ENCODE peak calls at places on chromosomes 4 and X, in ten cellular contexts. W is Peyer's patch, A is uterus, P is breast epithelium, G is A549, L is testis, J is right lobe of liver, E is transverse colon, S is HCT116, Y is IMR-90. O is an unnamed sample.
A peak's percentile ranks its signal among the peaks of the same experiment; 100 is the strongest.

GRCh38 chr4:123547167-123547817 is 150.7 kb downstream of the SPRY1 start:
- DNase-seq in W (peak; percentile 76), A (no peak), P (peak; percentile 64), G (no peak), L (no peak), J (no peak), E (peak; percentile 78), S (no peak), Y (no peak), O (peak; percentile 90)

GRCh38 chrX:39324233-39324632 is 523.0 kb downstream of the MID1IP1 start:
- DNase-seq in W (no peak), A (no peak), P (no peak), G (no peak), L (no peak), J (no peak), E (no peak), S (no peak), Y (no peak), O (no peak)

GRCh38 chr4:58606303-58606702 is 1496.1 kb upstream of the IGFBP7 start:
- DNase-seq in W (no peak), A (no peak), P (no peak), G (no peak), L (no peak), J (no peak), E (no peak), S (no peak), Y (no peak), O (no peak)

GRCh38 chr4:57018930-57019329 is 40.2 kb downstream of the POLR2B start:
- DNase-seq in W (no peak), A (no peak), P (no peak), G (no peak), L (no peak), J (no peak), E (no peak), S (no peak), Y (peak; percentile 19), O (no peak)

GRCh38 chrX:2457289-2458133 is 43.3 kb downstream of the DHRSX start:
- DNase-seq in W (no peak), A (no peak), P (no peak), G (peak; percentile 82), L (peak; percentile 79), J (no peak), E (no peak), S (peak; percentile 98), Y (no peak), O (no peak)

GRCh38 chr4:159248383-159249178 is 145.7 kb downstream of the RAPGEF2 start:
- DNase-seq in W (no peak), A (no peak), P (no peak), G (peak; percentile 18), L (no peak), J (no peak), E (no peak), S (no peak), Y (peak; percentile 77), O (no peak)

GRCh38 chr4:169027663-169028062 is 17.6 kb upstream of the CBR4 start:
- DNase-seq in W (no peak), A (no peak), P (no peak), G (no peak), L (no peak), J (no peak), E (no peak), S (no peak), Y (no peak), O (no peak)

GRCh38 chr4:141643557-141643956 is 7.2 kb downstream of the IL15 start:
- DNase-seq in W (no peak), A (no peak), P (no peak), G (peak; percentile 57), L (no peak), J (no peak), E (no peak), S (peak; percentile 23), Y (peak; percentile 92), O (no peak)

GRCh38 chr4:168711197-168712120 is 214.6 kb downstream of the PALLD start:
- DNase-seq in W (no peak), A (peak; percentile 46), P (no peak), G (no peak), L (no peak), J (no peak), E (no peak), S (no peak), Y (peak; percentile 44), O (peak; percentile 17)

GRCh38 chr4:7785017-7785416 is 154.6 kb downstream of the AFAP1 start:
- DNase-seq in W (no peak), A (no peak), P (no peak), G (no peak), L (no peak), J (no peak), E (no peak), S (no peak), Y (peak; percentile 51), O (no peak)

GRCh38 chr4:89331197-89331596 is 23.6 kb upstream of the GPRIN3 start:
- DNase-seq in W (no peak), A (no peak), P (no peak), G (no peak), L (no peak), J (no peak), E (no peak), S (no peak), Y (no peak), O (no peak)

GRCh38 chr4:89913623-89914022 is 19.0 kb downstream of the MMRN1 start:
- DNase-seq in W (no peak), A (no peak), P (no peak), G (no peak), L (no peak), J (no peak), E (no peak), S (no peak), Y (no peak), O (no peak)

GRCh38 chrX:13029831-13030771 is 14.3 kb downstream of the FAM9C start:
- DNase-seq in W (no peak), A (no peak), P (no peak), G (peak; percentile 77), L (no peak), J (no peak), E (peak; percentile 64), S (no peak), Y (no peak), O (no peak)

GRCh38 chrX:14865201-14865600 is 7.7 kb downstream of the FANCB start:
- DNase-seq in W (no peak), A (no peak), P (no peak), G (no peak), L (no peak), J (no peak), E (no peak), S (no peak), Y (peak; percentile 41), O (no peak)

GRCh38 chrX:29687687-29688086 is 527.7 kb upstream of the MAGEB2 start:
- DNase-seq in W (no peak), A (no peak), P (no peak), G (peak; percentile 22), L (no peak), J (no peak), E (no peak), S (no peak), Y (peak; percentile 76), O (no peak)

GRCh38 chr4:66911898-66912297 is 633.4 kb downstream of the CENPC start:
- DNase-seq in W (no peak), A (no peak), P (no peak), G (no peak), L (no peak), J (no peak), E (no peak), S (no peak), Y (no peak), O (no peak)

GRCh38 chrX:98068210-98068609 is 1184.5 kb downstream of the RPA4 start:
- DNase-seq in W (no peak), A (no peak), P (no peak), G (no peak), L (no peak), J (no peak), E (no peak), S (no peak), Y (no peak), O (peak; percentile 5)

GRCh38 chr4:177574446-177574845 is 132.2 kb upstream of the AGA start:
- DNase-seq in W (no peak), A (no peak), P (no peak), G (no peak), L (no peak), J (no peak), E (no peak), S (no peak), Y (no peak), O (no peak)

GRCh38 chr4:177583000-177583399 is 140.8 kb upstream of the AGA start:
- DNase-seq in W (no peak), A (no peak), P (no peak), G (no peak), L (no peak), J (no peak), E (no peak), S (no peak), Y (peak; percentile 45), O (no peak)

GRCh38 chr4:177579649-177580048 is 137.4 kb upstream of the AGA start:
- DNase-seq in W (no peak), A (no peak), P (no peak), G (no peak), L (no peak), J (no peak), E (no peak), S (no peak), Y (peak; percentile 16), O (no peak)
- TF ChIP-seq POLR2A in W (no peak), A (no peak), P (no peak), G (no peak), L (no peak), J (no peak), E (no peak), S (no peak), Y (no peak), O (no peak)

DNA sequence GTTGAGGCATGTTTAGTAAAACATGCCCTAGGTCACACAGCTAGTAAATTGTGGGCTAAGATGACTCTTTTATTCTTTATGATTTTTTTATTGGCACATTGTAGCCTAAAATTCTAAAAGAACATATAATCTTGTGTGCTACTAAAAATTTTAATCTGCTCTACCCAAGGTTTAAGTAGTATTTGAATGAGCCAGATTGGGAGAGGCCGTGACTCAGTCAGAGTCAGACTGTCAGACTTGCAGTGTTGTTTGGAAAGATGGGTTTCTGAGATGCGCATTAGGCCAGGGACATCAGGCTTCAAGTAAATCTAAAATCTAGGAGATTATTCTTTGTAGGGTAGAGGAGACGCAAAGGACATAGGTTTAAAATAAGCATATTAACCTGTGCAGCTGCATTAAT is 30.7 kb upstream of the TMPRSS11E start:
- DNase-seq in W (no peak), A (no peak), P (no peak), G (no peak), L (no peak), J (no peak), E (no peak), S (no peak), Y (peak; percentile 21), O (no peak)
- H3K9me3 ChIP-seq in W (no peaks in the 10 kb centered on the region), A (no peaks in the 10 kb centered on the region), P (no peaks in the 10 kb centered on the region), G (no peaks in the 10 kb centered on the region), L (no peaks in the 10 kb centered on the region), J (no peaks in the 10 kb centered on the region), E (peaks cover 4% of the 10 kb centered on the region), S (no peaks in the 10 kb centered on the region), Y (no peaks in the 10 kb centered on the region), O (no peaks in the 10 kb centered on the region)

GRCh38 chr4:154222875-154223274 is 268.7 kb downstream of the DCHS2 start:
- DNase-seq in W (no peak), A (no peak), P (no peak), G (no peak), L (no peak), J (no peak), E (no peak), S (no peak), Y (no peak), O (no peak)
- H3K4me1 ChIP-seq in W (no peaks in the 10 kb centered on the region), A (no peaks in the 10 kb centered on the region), P (no peaks in the 10 kb centered on the region), G (no peaks in the 10 kb centered on the region), L (no peaks in the 10 kb centered on the region), J (no peaks in the 10 kb centered on the region), E (no peaks in the 10 kb centered on the region), S (no peaks in the 10 kb centered on the region), Y (no peaks in the 10 kb centered on the region), O (no peaks in the 10 kb centered on the region)

GRCh38 chrX:46713672-46714487 is 45.0 kb downstream of the SLC9A7 start:
- DNase-seq in W (no peak), A (no peak), P (no peak), G (no peak), L (no peak), J (no peak), E (no peak), S (no peak), Y (peak; percentile 22), O (no peak)
- TF ChIP-seq POLR2A in W (no peak), A (no peak), P (no peak), G (no peak), L (no peak), J (no peak), E (no peak), S (no peak), Y (no peak), O (no peak)